ENCODE peak calls at places on chromosomes 7 and 10, in four cellular contexts. One of them, this sample, is unnamed.

GRCh38 chr10:81498152-81498551 is 376.8 kb upstream of the NRG3 start:
- DNase-seq in activated CD4-positive, alpha-beta T cell treated with anti-CD3 and anti-CD28 coated beads, Interleukin-2, amount 10 ng/mL, durations not matched to agents 7 days and 5 days: no peak
- DNase-seq in iris pigment epithelial cell: no peak
- DNase-seq in effector memory CD8-positive, alpha-beta T cell: no peak
- DNase-seq in this sample: no peak

GRCh38 chr10:126216221-126216701 is 172.0 kb downstream of the ADAM12 start:
- DNase-seq in activated CD4-positive, alpha-beta T cell treated with anti-CD3 and anti-CD28 coated beads, Interleukin-2, amount 10 ng/mL, durations not matched to agents 7 days and 5 days: no peak
- DNase-seq in iris pigment epithelial cell: no peak
- DNase-seq in effector memory CD8-positive, alpha-beta T cell: no peak
- DNase-seq in this sample: no peak

GRCh38 chr10:69225681-69226080 is 5.5 kb downstream of the HKDC1 start:
- DNase-seq in activated CD4-positive, alpha-beta T cell treated with anti-CD3 and anti-CD28 coated beads, Interleukin-2, amount 10 ng/mL, durations not matched to agents 7 days and 5 days: no peak
- DNase-seq in iris pigment epithelial cell: no peak
- DNase-seq in effector memory CD8-positive, alpha-beta T cell: no peak
- DNase-seq in this sample: no peak

GRCh38 chr10:114708717-114709352 is 50.8 kb upstream of the ABLIM1 start:
- DNase-seq in activated CD4-positive, alpha-beta T cell treated with anti-CD3 and anti-CD28 coated beads, Interleukin-2, amount 10 ng/mL, durations not matched to agents 7 days and 5 days: no peak
- DNase-seq in iris pigment epithelial cell: peak
- DNase-seq in effector memory CD8-positive, alpha-beta T cell: no peak
- DNase-seq in this sample: no peak

GRCh38 chr10:101283762-101284161 is 54.5 kb upstream of the LBX1 start:
- DNase-seq in activated CD4-positive, alpha-beta T cell treated with anti-CD3 and anti-CD28 coated beads, Interleukin-2, amount 10 ng/mL, durations not matched to agents 7 days and 5 days: no peak
- DNase-seq in iris pigment epithelial cell: no peak
- DNase-seq in effector memory CD8-positive, alpha-beta T cell: no peak
- DNase-seq in this sample: no peak

GRCh38 chr10:4535531-4535930 is 290.5 kb upstream of the AKR1E2 start:
- DNase-seq in activated CD4-positive, alpha-beta T cell treated with anti-CD3 and anti-CD28 coated beads, Interleukin-2, amount 10 ng/mL, durations not matched to agents 7 days and 5 days: no peak
- DNase-seq in iris pigment epithelial cell: no peak
- DNase-seq in effector memory CD8-positive, alpha-beta T cell: no peak
- DNase-seq in this sample: no peak

GRCh38 chr7:139853576-139854511 is 24.8 kb downstream of the TBXAS1 start:
- DNase-seq in activated CD4-positive, alpha-beta T cell treated with anti-CD3 and anti-CD28 coated beads, Interleukin-2, amount 10 ng/mL, durations not matched to agents 7 days and 5 days: no peak
- DNase-seq in iris pigment epithelial cell: peak
- DNase-seq in effector memory CD8-positive, alpha-beta T cell: no peak
- DNase-seq in this sample: no peak

GRCh38 chr10:95297402-95297801 is 6.6 kb upstream of the PDLIM1 start:
- DNase-seq in activated CD4-positive, alpha-beta T cell treated with anti-CD3 and anti-CD28 coated beads, Interleukin-2, amount 10 ng/mL, durations not matched to agents 7 days and 5 days: no peak
- DNase-seq in iris pigment epithelial cell: no peak
- DNase-seq in effector memory CD8-positive, alpha-beta T cell: no peak
- DNase-seq in this sample: no peak

GRCh38 chr7:137454169-137455166 is 110.9 kb upstream of the PTN start:
- DNase-seq in activated CD4-positive, alpha-beta T cell treated with anti-CD3 and anti-CD28 coated beads, Interleukin-2, amount 10 ng/mL, durations not matched to agents 7 days and 5 days: no peak
- DNase-seq in iris pigment epithelial cell: peak
- DNase-seq in effector memory CD8-positive, alpha-beta T cell: no peak
- DNase-seq in this sample: no peak

This sample was measured in immature natural killer cell.